ENCODE peak calls at places on chromosomes 3 and 15, in eight cellular contexts. One of them, this sample, is unnamed. For H3K36me3 and H3K4me1, the result is how much of the 10 kb centered on the place peaks cover.

GRCh38 chr3:122864498-122864897 is 69.6 kb downstream of the SLC49A4 start:
- DNase-seq in Panc1: no peak
- DNase-seq in left lung: no peak
- DNase-seq in upper lobe of left lung: no peak
- DNase-seq in CD8-positive, alpha-beta T cell: no peak
- DNase-seq in adrenal gland: no peak
- DNase-seq in tibial artery: no peak
- DNase-seq in CD4-positive, CD25-positive, alpha-beta regulatory T cell: no peak
- DNase-seq in this sample: no peak

GRCh38 chr3:151733613-151734012 is at the start of gene AADACL2:
- DNase-seq in Panc1: no peak
- DNase-seq in left lung: no peak
- DNase-seq in upper lobe of left lung: no peak
- DNase-seq in CD8-positive, alpha-beta T cell: no peak
- DNase-seq in adrenal gland: no peak
- DNase-seq in tibial artery: no peak
- DNase-seq in CD4-positive, CD25-positive, alpha-beta regulatory T cell: no peak
- DNase-seq in this sample: no peak

GRCh38 chr15:39704684-39705083 is 78.0 kb downstream of the FSIP1 start:
- DNase-seq in Panc1: no peak
- DNase-seq in left lung: no peak
- DNase-seq in upper lobe of left lung: no peak
- DNase-seq in CD8-positive, alpha-beta T cell: no peak
- DNase-seq in adrenal gland: no peak
- DNase-seq in tibial artery: no peak
- DNase-seq in CD4-positive, CD25-positive, alpha-beta regulatory T cell: no peak
- DNase-seq in this sample: no peak

GRCh38 chr3:44825264-44825925 is 36.3 kb upstream of the TMEM42 start:
- DNase-seq in Panc1: no peak
- DNase-seq in left lung: no peak
- DNase-seq in upper lobe of left lung: no peak
- DNase-seq in CD8-positive, alpha-beta T cell: no peak
- DNase-seq in adrenal gland: no peak
- DNase-seq in tibial artery: no peak
- DNase-seq in CD4-positive, CD25-positive, alpha-beta regulatory T cell: no peak
- DNase-seq in this sample: no peak

GRCh38 chr3:185724761-185725160 is 100.1 kb downstream of the IGF2BP2 start:
- DNase-seq in Panc1: no peak
- DNase-seq in left lung: no peak
- DNase-seq in upper lobe of left lung: no peak
- DNase-seq in CD8-positive, alpha-beta T cell: no peak
- DNase-seq in adrenal gland: no peak
- DNase-seq in tibial artery: no peak
- DNase-seq in CD4-positive, CD25-positive, alpha-beta regulatory T cell: no peak
- DNase-seq in this sample: no peak

GRCh38 chr15:79804833-79805232 is 92.0 kb downstream of the MTHFS start:
- DNase-seq in Panc1: no peak
- DNase-seq in left lung: no peak
- DNase-seq in upper lobe of left lung: no peak
- DNase-seq in CD8-positive, alpha-beta T cell: no peak
- DNase-seq in adrenal gland: no peak
- DNase-seq in tibial artery: no peak
- DNase-seq in CD4-positive, CD25-positive, alpha-beta regulatory T cell: no peak
- DNase-seq in this sample: no peak

GRCh38 chr15:70617076-70617910 is 146.1 kb downstream of the UACA start:
- DNase-seq in Panc1: no peak
- DNase-seq in left lung: no peak
- DNase-seq in upper lobe of left lung: no peak
- DNase-seq in CD8-positive, alpha-beta T cell: no peak
- DNase-seq in adrenal gland: no peak
- DNase-seq in tibial artery: no peak
- DNase-seq in CD4-positive, CD25-positive, alpha-beta regulatory T cell: no peak
- DNase-seq in this sample: no peak

GRCh38 chr3:71208273-71209095 is 375.0 kb downstream of the FOXP1 start:
- DNase-seq in Panc1: no peak
- DNase-seq in left lung: no peak
- DNase-seq in upper lobe of left lung: no peak
- DNase-seq in CD8-positive, alpha-beta T cell: no peak
- DNase-seq in adrenal gland: no peak
- DNase-seq in tibial artery: no peak
- DNase-seq in CD4-positive, CD25-positive, alpha-beta regulatory T cell: no peak
- DNase-seq in this sample: peak

GRCh38 chr3:28328188-28329151 is 20.1 kb upstream of the ZCWPW2 start:
- DNase-seq in Panc1: no peak
- DNase-seq in left lung: no peak
- DNase-seq in upper lobe of left lung: no peak
- DNase-seq in CD8-positive, alpha-beta T cell: no peak
- DNase-seq in adrenal gland: no peak
- DNase-seq in tibial artery: no peak
- DNase-seq in CD4-positive, CD25-positive, alpha-beta regulatory T cell: peak
- DNase-seq in this sample: no peak

GRCh38 chr3:156576887-156577427 is 22.0 kb upstream of the SSR3 start:
- DNase-seq in Panc1: no peak
- DNase-seq in left lung: no peak
- DNase-seq in upper lobe of left lung: peak
- DNase-seq in CD8-positive, alpha-beta T cell: no peak
- DNase-seq in adrenal gland: no peak
- DNase-seq in tibial artery: no peak
- DNase-seq in CD4-positive, CD25-positive, alpha-beta regulatory T cell: no peak
- DNase-seq in this sample: no peak

GRCh38 chr3:104510091-104510860 is 856.4 kb upstream of the ALCAM start:
- DNase-seq in Panc1: no peak
- DNase-seq in left lung: no peak
- DNase-seq in upper lobe of left lung: no peak
- DNase-seq in CD8-positive, alpha-beta T cell: no peak
- DNase-seq in adrenal gland: no peak
- DNase-seq in tibial artery: no peak
- DNase-seq in CD4-positive, CD25-positive, alpha-beta regulatory T cell: no peak
- DNase-seq in this sample: no peak

GRCh38 chr3:135271562-135272290 is 476.7 kb downstream of the EPHB1 start:
- DNase-seq in Panc1: no peak
- DNase-seq in left lung: no peak
- DNase-seq in upper lobe of left lung: no peak
- DNase-seq in CD8-positive, alpha-beta T cell: no peak
- DNase-seq in adrenal gland: no peak
- DNase-seq in tibial artery: no peak
- DNase-seq in CD4-positive, CD25-positive, alpha-beta regulatory T cell: no peak
- DNase-seq in this sample: no peak

GRCh38 chr3:9388562-9389272 is 8.7 kb upstream of the SETD5 start:
- DNase-seq in Panc1: no peak
- DNase-seq in left lung: no peak
- DNase-seq in upper lobe of left lung: no peak
- DNase-seq in CD8-positive, alpha-beta T cell: no peak
- DNase-seq in adrenal gland: no peak
- DNase-seq in tibial artery: no peak
- DNase-seq in CD4-positive, CD25-positive, alpha-beta regulatory T cell: no peak
- DNase-seq in this sample: no peak

GRCh38 chr3:9388142-9388541 is 9.3 kb upstream of the SETD5 start:
- DNase-seq in Panc1: no peak
- DNase-seq in left lung: no peak
- DNase-seq in upper lobe of left lung: no peak
- DNase-seq in CD8-positive, alpha-beta T cell: no peak
- DNase-seq in adrenal gland: no peak
- DNase-seq in tibial artery: no peak
- DNase-seq in CD4-positive, CD25-positive, alpha-beta regulatory T cell: no peak
- DNase-seq in this sample: no peak

GRCh38 chr3:9387322-9387655 is 10.1 kb upstream of the SETD5 start:
- DNase-seq in Panc1: no peak
- DNase-seq in left lung: no peak
- DNase-seq in upper lobe of left lung: no peak
- DNase-seq in CD8-positive, alpha-beta T cell: no peak
- DNase-seq in adrenal gland: no peak
- DNase-seq in tibial artery: no peak
- DNase-seq in CD4-positive, CD25-positive, alpha-beta regulatory T cell: no peak
- DNase-seq in this sample: no peak

GRCh38 chr3:9392041-9392440 is 5.4 kb upstream of the SETD5 start:
- DNase-seq in Panc1: no peak
- DNase-seq in left lung: no peak
- DNase-seq in upper lobe of left lung: no peak
- DNase-seq in CD8-positive, alpha-beta T cell: no peak
- DNase-seq in adrenal gland: no peak
- DNase-seq in tibial artery: no peak
- DNase-seq in CD4-positive, CD25-positive, alpha-beta regulatory T cell: no peak
- DNase-seq in this sample: no peak

DNA sequence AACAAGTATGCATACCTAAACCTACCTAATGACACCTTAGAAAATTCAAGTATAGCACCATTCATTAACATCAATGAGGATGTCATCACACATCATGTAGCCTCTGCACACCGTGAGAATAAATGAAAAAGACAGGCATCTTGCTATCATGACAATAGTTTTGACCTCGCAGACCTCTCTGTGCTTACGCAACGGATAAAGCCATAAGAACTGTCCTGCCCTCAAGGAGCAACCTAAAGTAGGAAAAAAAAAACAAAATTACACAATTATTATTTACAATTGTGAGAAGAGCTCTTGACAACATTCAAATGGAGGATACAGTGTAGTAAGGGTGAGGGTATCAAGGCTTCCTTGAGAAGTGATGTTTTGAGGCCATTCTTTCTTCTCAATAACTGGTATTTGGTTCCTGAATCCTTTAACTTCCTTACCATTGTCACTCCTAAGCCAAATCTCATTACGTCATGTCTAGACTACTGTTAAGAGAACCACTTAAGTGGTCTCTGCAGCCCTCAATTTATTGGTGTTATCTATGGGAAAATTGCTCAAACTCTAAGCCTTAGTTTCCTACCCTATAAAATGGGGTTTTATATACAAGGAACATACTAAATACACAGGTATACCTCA is 7.0 kb upstream of the SETD5 start:
- DNase-seq in Panc1: no peak
- DNase-seq in left lung: no peak
- DNase-seq in upper lobe of left lung: no peak
- DNase-seq in CD8-positive, alpha-beta T cell: no peak
- DNase-seq in adrenal gland: no peak
- DNase-seq in tibial artery: no peak
- DNase-seq in CD4-positive, CD25-positive, alpha-beta regulatory T cell: no peak
- DNase-seq in this sample: no peak
- H3K36me3 ChIP-seq in Panc1: half or more
- H3K36me3 ChIP-seq in left lung: half or more
- H3K36me3 ChIP-seq in upper lobe of left lung: half or more
- H3K36me3 ChIP-seq in CD8-positive, alpha-beta T cell: half or more
- H3K36me3 ChIP-seq in adrenal gland: under half
- H3K36me3 ChIP-seq in tibial artery: half or more
- H3K36me3 ChIP-seq in CD4-positive, CD25-positive, alpha-beta regulatory T cell: half or more
- H3K36me3 ChIP-seq in this sample: under half

DNA sequence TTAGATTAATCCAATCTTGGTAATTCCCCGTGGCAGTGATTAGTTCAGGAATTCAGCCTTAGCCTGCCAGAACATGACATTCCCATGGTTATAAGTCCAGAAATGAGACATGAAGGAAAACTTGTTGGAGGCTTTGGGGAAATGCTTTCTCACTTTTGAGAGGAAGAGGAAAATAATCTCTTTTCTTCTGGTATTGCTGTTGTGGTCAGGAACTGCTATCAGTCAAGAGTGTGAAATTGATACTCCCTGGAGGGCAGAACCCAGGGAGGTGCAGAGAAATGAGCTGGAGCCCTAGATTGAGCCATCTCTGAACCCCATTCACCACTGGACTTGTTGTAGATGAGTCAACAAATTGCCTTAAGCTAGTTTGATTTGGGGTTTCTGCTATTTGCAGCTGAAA is 38.6 kb upstream of the APH1B start:
- DNase-seq in Panc1: no peak
- DNase-seq in left lung: no peak
- DNase-seq in upper lobe of left lung: no peak
- DNase-seq in CD8-positive, alpha-beta T cell: no peak
- DNase-seq in adrenal gland: no peak
- DNase-seq in tibial artery: no peak
- DNase-seq in CD4-positive, CD25-positive, alpha-beta regulatory T cell: no peak
- DNase-seq in this sample: no peak
- H3K4me1 ChIP-seq in Panc1: under half
- H3K4me1 ChIP-seq in left lung: under half
- H3K4me1 ChIP-seq in upper lobe of left lung: half or more
- H3K4me1 ChIP-seq in CD8-positive, alpha-beta T cell: under half
- H3K4me1 ChIP-seq in adrenal gland: under half
- H3K4me1 ChIP-seq in tibial artery: under half
- H3K4me1 ChIP-seq in CD4-positive, CD25-positive, alpha-beta regulatory T cell: under half
- H3K4me1 ChIP-seq in this sample: under half

GRCh38 chr3:194801378-194802124 is 115.9 kb downstream of the FAM43A start:
- DNase-seq in Panc1: no peak
- DNase-seq in left lung: no peak
- DNase-seq in upper lobe of left lung: no peak
- DNase-seq in CD8-positive, alpha-beta T cell: no peak
- DNase-seq in adrenal gland: no peak
- DNase-seq in tibial artery: no peak
- DNase-seq in CD4-positive, CD25-positive, alpha-beta regulatory T cell: no peak
- DNase-seq in this sample: no peak

GRCh38 chr3:194800014-194800413 is 114.3 kb downstream of the FAM43A start:
- DNase-seq in Panc1: no peak
- DNase-seq in left lung: no peak
- DNase-seq in upper lobe of left lung: no peak
- DNase-seq in CD8-positive, alpha-beta T cell: no peak
- DNase-seq in adrenal gland: no peak
- DNase-seq in tibial artery: no peak
- DNase-seq in CD4-positive, CD25-positive, alpha-beta regulatory T cell: no peak
- DNase-seq in this sample: no peak

GRCh38 chr3:194804796-194805195 is 119.1 kb downstream of the FAM43A start:
- DNase-seq in Panc1: no peak
- DNase-seq in left lung: no peak
- DNase-seq in upper lobe of left lung: no peak
- DNase-seq in CD8-positive, alpha-beta T cell: no peak
- DNase-seq in adrenal gland: no peak
- DNase-seq in tibial artery: no peak
- DNase-seq in CD4-positive, CD25-positive, alpha-beta regulatory T cell: no peak
- DNase-seq in this sample: no peak

GRCh38 chr3:194805546-194805945 is 119.9 kb downstream of the FAM43A start:
- DNase-seq in Panc1: no peak
- DNase-seq in left lung: no peak
- DNase-seq in upper lobe of left lung: no peak
- DNase-seq in CD8-positive, alpha-beta T cell: no peak
- DNase-seq in adrenal gland: no peak
- DNase-seq in tibial artery: no peak
- DNase-seq in CD4-positive, CD25-positive, alpha-beta regulatory T cell: no peak
- DNase-seq in this sample: no peak

GRCh38 chr3:194802125-194802433 is 116.4 kb downstream of the FAM43A start:
- DNase-seq in Panc1: no peak
- DNase-seq in left lung: no peak
- DNase-seq in upper lobe of left lung: no peak
- DNase-seq in CD8-positive, alpha-beta T cell: no peak
- DNase-seq in adrenal gland: no peak
- DNase-seq in tibial artery: no peak
- DNase-seq in CD4-positive, CD25-positive, alpha-beta regulatory T cell: no peak
- DNase-seq in this sample: no peak
- H3K36me3 ChIP-seq in Panc1: under half
- H3K36me3 ChIP-seq in left lung: under half
- H3K36me3 ChIP-seq in upper lobe of left lung: under half
- H3K36me3 ChIP-seq in CD8-positive, alpha-beta T cell: under half
- H3K36me3 ChIP-seq in adrenal gland: under half
- H3K36me3 ChIP-seq in tibial artery: under half
- H3K36me3 ChIP-seq in CD4-positive, CD25-positive, alpha-beta regulatory T cell: under half
- H3K36me3 ChIP-seq in this sample: under half

GRCh38 chr3:107208796-107209195 is 168.4 kb upstream of the CCDC54 start:
- DNase-seq in Panc1: no peak
- DNase-seq in left lung: no peak
- DNase-seq in upper lobe of left lung: no peak
- DNase-seq in CD8-positive, alpha-beta T cell: no peak
- DNase-seq in adrenal gland: no peak
- DNase-seq in tibial artery: no peak
- DNase-seq in CD4-positive, CD25-positive, alpha-beta regulatory T cell: no peak
- DNase-seq in this sample: no peak
- H3K4me1 ChIP-seq in Panc1: under half
- H3K4me1 ChIP-seq in left lung: under half
- H3K4me1 ChIP-seq in upper lobe of left lung: under half
- H3K4me1 ChIP-seq in CD8-positive, alpha-beta T cell: under half
- H3K4me1 ChIP-seq in adrenal gland: under half
- H3K4me1 ChIP-seq in tibial artery: under half
- H3K4me1 ChIP-seq in CD4-positive, CD25-positive, alpha-beta regulatory T cell: under half
- H3K4me1 ChIP-seq in this sample: under half